ENCODE peak calls at places on chromosomes 16 and 17, in eight cellular contexts. U, O, B, R, K, H, I and C are unnamed samples.

GRCh38 chr17:47704781-47705180 is 10.8 kb downstream of the TBKBP1 start:
- DNase-seq in R (no peak), H (no peak), B (no peak), I (peak; percentile 37), K (no peak), O (no peak), U (no peak), C (no peak)

GRCh38 chr17:31715436-31715835 is 143.6 kb downstream of the COPRS start:
- DNase-seq in B (no peak), H (no peak), K (no peak), O (no peak), I (no peak), U (no peak), R (no peak), C (no peak)

GRCh38 chr17:60134396-60135159 is 15.2 kb upstream of the CA4 start:
- DNase-seq in I (peak; percentile 63), B (peak; percentile 45), O (no peak), R (peak; percentile 92), U (no peak), H (peak; percentile 21), K (no peak), C (peak; percentile 51)

GRCh38 chr17:10013360-10014112 is 108.5 kb upstream of the RCVRN start:
- DNase-seq in I (no peak), O (no peak), U (no peak), B (no peak), R (no peak), H (no peak), K (no peak), C (peak; percentile 77)

GRCh38 chr16:4602330-4602729 is 12.4 kb downstream of the UBALD1 start:
- DNase-seq in R (no peak), I (no peak), K (no peak), O (no peak), B (no peak), H (no peak), U (no peak), C (no peak)

GRCh38 chr16:86554917-86555762 is at the start of gene MTHFSD:
- DNase-seq in U (peak; percentile 78), H (peak; percentile 87), R (peak; percentile 97), B (peak; percentile 86), K (peak; percentile 56), O (peak; percentile 97), I (peak; percentile 99), C (peak; percentile 87)

GRCh38 chr16:85521737-85522042 is 91.4 kb upstream of the GSE1 start:
- DNase-seq in H (no peak), R (no peak), I (no peak), B (no peak), O (no peak), K (no peak), U (no peak), C (no peak)

GRCh38 chr16:4290236-4290830 is 17.5 kb upstream of the TFAP4 start:
- DNase-seq in B (peak; percentile 75), U (no peak), H (peak; percentile 76), R (no peak), I (no peak), O (no peak), K (no peak), C (peak; percentile 87)

GRCh38 chr17:77141846-77142449 is 1.2 kb downstream of the SEC14L1 start:
- DNase-seq in H (peak; percentile 27), R (no peak), O (no peak), I (no peak), B (no peak), K (no peak), U (no peak), C (no peak)

GRCh38 chr17:6823011-6823442 is 8.5 kb downstream of the TEKT1 start:
- DNase-seq in U (peak; percentile 58), H (peak; percentile 88), O (no peak), B (peak; percentile 73), R (no peak), K (peak; percentile 32), I (no peak), C (peak; percentile 1)

GRCh38 chr17:19310151-19310550 is 52.4 kb downstream of the B9D1 start:
- DNase-seq in I (peak; percentile 50), R (no peak), U (no peak), K (no peak), B (no peak), O (no peak), H (no peak), C (no peak)

GRCh38 chr17:32671891-32672290 is 185.1 kb downstream of the CDK5R1 start:
- DNase-seq in R (peak; percentile 83), K (no peak), I (peak; percentile 84), B (no peak), O (no peak), H (no peak), U (peak; percentile 13), C (peak; percentile 2)

GRCh38 chr17:17141279-17141678 is 64.9 kb downstream of the PLD6 start:
- DNase-seq in U (no peak), K (no peak), H (no peak), O (no peak), B (no peak), R (no peak), I (no peak), C (no peak)

GRCh38 chr16:57637424-57637823 is 9.0 kb downstream of the ADGRG1 start:
- DNase-seq in I (no peak), H (no peak), K (no peak), B (no peak), R (peak; percentile 53), O (no peak), U (no peak), C (no peak)

GRCh38 chr17:77363821-77364361 is 223.1 kb downstream of the SEC14L1 start:
- DNase-seq in I (peak; percentile 75), B (no peak), K (no peak), R (peak; percentile 51), O (no peak), H (no peak), U (no peak), C (no peak)

GRCh38 chr17:57941384-57942370 is 13.5 kb downstream of the CUEDC1 start:
- DNase-seq in K (no peak), I (no peak), O (no peak), H (no peak), U (no peak), B (no peak), R (no peak), C (peak; percentile 43)

GRCh38 chr17:72422505-72423285 is 301.9 kb downstream of the SOX9 start:
- DNase-seq in H (peak; percentile 72), K (peak; percentile 96), B (peak; percentile 96), R (peak; percentile 13), U (peak; percentile 68), O (no peak), I (peak; percentile 86), C (peak; percentile 100)

GRCh38 chr16:74577882-74578366 is 29.0 kb downstream of the GLG1 start:
- DNase-seq in O (no peak), U (peak; percentile 14), B (peak; percentile 77), R (no peak), I (no peak), K (no peak), H (peak; percentile 90), C (peak; percentile 73)

GRCh38 chr17:38852771-38853291 is 690 bp downstream of the RPL23 start:
- DNase-seq in R (peak; percentile 84), O (no peak), I (no peak), B (no peak), K (no peak), H (no peak), U (no peak), C (no peak)

GRCh38 chr17:58337126-58337599 is 8.6 kb upstream of the TSPOAP1 start:
- DNase-seq in I (peak; percentile 67), B (no peak), R (no peak), K (no peak), U (no peak), H (no peak), O (no peak), C (no peak)

GRCh38 chr17:7557825-7558543 is 566 bp upstream of the TNFSF13 start:
- DNase-seq in H (peak; percentile 20), U (peak; percentile 54), R (peak; percentile 63), I (peak; percentile 89), K (no peak), B (no peak), O (no peak), C (peak; percentile 55)

GRCh38 chr17:38881600-38882191 is 11.8 kb downstream of the LASP1 start:
- DNase-seq in R (peak; percentile 56), U (no peak), I (peak; percentile 86), B (no peak), K (no peak), O (no peak), H (no peak), C (peak; percentile 34)

GRCh38 chr16:85752511-85753420 is 1.9 kb upstream of the C16orf74 start:
- DNase-seq in K (no peak), O (no peak), R (peak; percentile 37), I (no peak), U (no peak), H (peak; percentile 44), B (no peak), C (no peak)

GRCh38 chr17:79950711-79951110 is 85.0 kb downstream of the TBC1D16 start:
- DNase-seq in I (peak; percentile 35), U (no peak), K (no peak), R (no peak), B (no peak), O (no peak), H (no peak), C (peak; percentile 37)

GRCh38 chr17:9517396-9517795 is 58.2 kb downstream of the STX8 start:
- DNase-seq in O (no peak), I (no peak), R (no peak), H (no peak), K (no peak), U (no peak), B (no peak), C (no peak)